ENCODE peak calls at places on chromosomes 12 and 14, in seven cellular contexts. H, Q, D, M, G, O and W are unnamed samples.

GRCh38 chr12:128382946-128383739 is 116.2 kb downstream of the TMEM132C start:
- DNase-seq in M (no peak), H (no peak), D (no peak), G (no peak), Q (no peak), O (no peak), W (no peak)

GRCh38 chr14:68841030-68841809 is 48.4 kb upstream of the ZFP36L1 start:
- DNase-seq in D (no peak), O (peak; percentile 40), M (no peak), G (no peak), H (no peak), Q (no peak), W (no peak)

GRCh38 chr12:72201457-72201856 is 70.7 kb upstream of the TRHDE start:
- DNase-seq in M (no peak), O (no peak), D (no peak), G (no peak), H (no peak), Q (no peak), W (no peak)

GRCh38 chr12:6769003-6769389 is 2.8 kb downstream of the PTMS start:
- DNase-seq in G (no peak), O (no peak), D (peak; percentile 43), Q (no peak), M (peak; percentile 74), H (no peak), W (no peak)

GRCh38 chr12:20628388-20628787 is 66.7 kb upstream of the SLCO1C1 start:
- DNase-seq in Q (no peak), M (no peak), D (no peak), G (no peak), H (no peak), O (no peak), W (no peak)

GRCh38 chr14:93027810-93028723 is 87.7 kb downstream of the ITPK1 start:
- DNase-seq in Q (no peak), M (no peak), O (no peak), G (no peak), D (no peak), H (no peak), W (no peak)

GRCh38 chr12:54039417-54040147 is 6.7 kb downstream of the HOXC5 start:
- DNase-seq in G (no peak), Q (no peak), H (no peak), O (no peak), M (peak; percentile 75), D (peak; percentile 62), W (no peak)

GRCh38 chr12:65765436-65765813 is 58.9 kb upstream of the HMGA2 start:
- DNase-seq in H (no peak), O (peak; percentile 91), Q (no peak), D (no peak), G (no peak), M (no peak), W (no peak)

GRCh38 chr12:63420206-63420644 is 248.1 kb downstream of the DPY19L2 start:
- DNase-seq in H (peak; percentile 67), G (peak; percentile 74), Q (no peak), D (no peak), O (peak; percentile 23), M (no peak), W (peak; percentile 19)

GRCh38 chr12:6944381-6945186 is 762 bp downstream of the C12orf57 start:
- DNase-seq in M (peak; percentile 96), Q (peak; percentile 94), H (peak; percentile 96), G (peak; percentile 92), O (no peak), D (peak; percentile 93), W (peak; percentile 84)

GRCh38 chr12:3836641-3837040 is 36.6 kb downstream of the PARP11 start:
- DNase-seq in M (no peak), G (no peak), Q (no peak), O (no peak), D (no peak), H (no peak), W (no peak)

GRCh38 chr14:23629831-23630396 is 6.2 kb upstream of the DHRS2 start:
- DNase-seq in H (no peak), D (no peak), M (no peak), G (no peak), O (no peak), Q (no peak), W (no peak)

GRCh38 chr14:91770185-91770584 is 38.3 kb upstream of the CATSPERB start:
- DNase-seq in H (no peak), O (no peak), G (no peak), Q (no peak), M (no peak), D (no peak), W (no peak)

GRCh38 chr14:68665116-68665515 is 127.8 kb downstream of the ZFP36L1 start:
- DNase-seq in M (peak; percentile 24), O (no peak), G (no peak), D (no peak), Q (no peak), H (no peak), W (no peak)

GRCh38 chr14:101191086-101191881 is 287.8 kb upstream of the RTL1 start:
- DNase-seq in H (no peak), Q (no peak), M (no peak), G (no peak), O (no peak), D (no peak), W (no peak)

GRCh38 chr12:128786741-128787391 is 36.9 kb downstream of the SLC15A4 start:
- DNase-seq in G (no peak), H (no peak), O (no peak), Q (no peak), M (no peak), D (no peak), W (no peak)

GRCh38 chr14:93331375-93332031 is 1.3 kb downstream of the BTBD7 start:
- DNase-seq in O (no peak), Q (peak; percentile 27), G (no peak), D (peak; percentile 31), H (no peak), M (no peak), W (no peak)

GRCh38 chr14:39102265-39102968 is 618 bp downstream of the SEC23A start:
- DNase-seq in G (no peak), Q (no peak), M (no peak), D (no peak), O (peak; percentile 39), H (no peak), W (peak; percentile 16)

GRCh38 chr12:98403936-98404335 is 111.5 kb upstream of the TMPO start:
- DNase-seq in H (no peak), Q (no peak), M (no peak), O (no peak), G (no peak), D (no peak), W (no peak)

GRCh38 chr14:53613404-53614253 is 343.0 kb downstream of the BMP4 start:
- DNase-seq in O (peak; percentile 29), Q (no peak), M (no peak), G (peak; percentile 66), H (peak; percentile 96), D (no peak), W (no peak)

GRCh38 chr12:43306066-43306465 is 245.9 kb downstream of the ADAMTS20 start:
- DNase-seq in Q (no peak), H (no peak), D (peak; percentile 45), M (no peak), G (no peak), O (peak; percentile 99), W (no peak)

GRCh38 chr12:97757431-97758091 is 295.0 kb downstream of the RMST start:
- DNase-seq in G (no peak), O (no peak), H (no peak), D (no peak), Q (no peak), M (no peak), W (no peak)

GRCh38 chr14:43005807-43006206 is 1399.1 kb downstream of the LRFN5 start:
- DNase-seq in Q (no peak), H (no peak), D (no peak), G (no peak), M (no peak), O (no peak), W (no peak)

DNA sequence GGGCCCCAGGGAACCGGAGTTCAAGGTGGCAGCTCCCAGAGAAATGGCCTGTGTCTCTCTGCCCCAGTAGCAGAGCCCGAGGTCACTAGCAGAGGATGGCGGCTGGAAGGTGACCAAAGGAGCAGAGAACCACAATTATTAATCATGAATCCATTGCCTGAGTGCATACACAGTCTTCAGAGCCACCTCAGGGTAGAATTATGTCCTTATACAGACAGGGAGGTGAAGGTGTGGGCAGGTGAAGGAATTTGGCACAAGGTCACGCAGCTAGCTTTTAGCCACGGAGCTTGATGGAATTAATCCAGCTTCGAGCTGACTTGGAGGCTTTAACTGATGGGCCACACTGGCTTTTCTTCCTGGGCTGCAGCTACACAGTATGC is 93.2 kb downstream of the LRRC74A start:
- DNase-seq in M (no peak), O (no peak), H (no peak), G (no peak), D (no peak), Q (no peak), W (no peak)
- H3K4me1 ChIP-seq in M (peaks cover 47% of the 10 kb centered on the region), O (peaks cover 44% of the 10 kb centered on the region), H (peaks cover 4% of the 10 kb centered on the region), G (no peaks in the 10 kb centered on the region), D (peaks cover 55% of the 10 kb centered on the region), Q (peaks cover 71% of the 10 kb centered on the region), W (no peaks in the 10 kb centered on the region)

DNA sequence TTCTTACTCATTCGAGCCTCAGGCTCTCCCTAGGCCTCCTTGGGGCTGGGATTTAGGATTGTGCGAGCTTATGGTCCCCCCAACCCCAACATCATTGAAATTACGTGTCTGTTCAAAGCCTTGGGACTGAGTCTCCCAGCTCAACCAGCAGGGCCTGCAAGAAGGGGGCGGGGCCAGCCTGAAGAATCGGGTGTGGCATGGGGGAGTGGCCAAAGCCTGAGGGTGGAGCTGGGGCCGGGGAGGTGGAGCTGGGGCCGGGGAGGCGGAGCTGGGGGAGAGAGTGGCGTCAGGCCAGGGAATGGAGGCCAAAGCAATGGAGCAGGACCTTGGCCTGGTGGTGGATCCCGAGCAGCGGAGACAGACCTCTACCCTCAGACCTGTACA is 24.3 kb upstream of the HSPB8 start:
- DNase-seq in Q (no peak), O (no peak), M (no peak), G (no peak), H (no peak), D (peak; percentile 20), W (no peak)
- H3K27ac ChIP-seq in Q (no peak overlapping the region), O (no peak overlapping the region), M (no peak overlapping the region), G (no peak overlapping the region), H (no peak overlapping the region), D (peak overlapping the region; percentile 95), W (no peak overlapping the region)

DNA sequence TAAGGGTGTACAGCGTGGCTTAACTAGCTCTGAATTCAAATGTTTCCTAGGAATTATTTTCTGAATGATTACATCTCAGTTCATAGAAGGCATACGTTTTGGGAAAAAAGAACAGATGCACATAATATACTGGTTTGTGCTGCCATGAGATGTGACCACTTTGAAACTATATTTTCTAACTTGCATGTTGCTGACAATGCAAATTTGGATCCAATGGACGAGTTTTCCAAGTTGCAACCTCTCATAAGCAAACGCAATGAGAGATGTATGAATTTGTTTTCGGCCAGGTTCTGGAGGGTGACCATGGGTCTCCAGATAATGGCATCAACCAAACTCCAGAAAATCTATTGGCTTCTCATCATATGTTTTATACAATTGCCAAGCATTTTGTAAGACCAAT is 1445.4 kb downstream of the AACS start:
- DNase-seq in Q (no peak), H (no peak), O (no peak), G (no peak), D (no peak), M (no peak), W (no peak)
- H3K9me3 ChIP-seq in Q (peaks cover 14% of the 10 kb centered on the region), H (no peaks in the 10 kb centered on the region), O (peaks cover 6% of the 10 kb centered on the region), G (no peaks in the 10 kb centered on the region), D (peaks cover under 1% of the 10 kb centered on the region), M (no peaks in the 10 kb centered on the region), W (no peaks in the 10 kb centered on the region)

GRCh38 chr12:108643941-108644742 is 10.4 kb upstream of the SELPLG start:
- DNase-seq in Q (no peak), D (peak; percentile 66), M (peak; percentile 48), O (no peak), H (no peak), G (no peak), W (no peak)
- H3K4me1 ChIP-seq in Q (peaks cover 65% of the 10 kb centered on the region), D (peaks cover 32% of the 10 kb centered on the region), M (peaks cover 19% of the 10 kb centered on the region), O (peaks cover 19% of the 10 kb centered on the region), H (peaks cover 86% of the 10 kb centered on the region), G (peaks cover 41% of the 10 kb centered on the region), W (peaks cover 27% of the 10 kb centered on the region)

GRCh38 chr14:95184413-95184790 is 27.1 kb upstream of the DICER1 start:
- DNase-seq in M (peak; percentile 25), D (no peak), O (no peak), G (no peak), H (no peak), Q (no peak), W (no peak)
- H3K27ac ChIP-seq in M (no peak overlapping the region), D (peak overlapping the region; percentile 54), O (no peak overlapping the region), G (no peak overlapping the region), H (no peak overlapping the region), Q (peak overlapping the region; percentile 76), W (no peak overlapping the region)